ENCODE peak calls at places on chromosomes 6 and 20, in ten cellular contexts. Y, S, R, Z, Q, K, I, V, M and C are unnamed samples.

GRCh38 chr20:663315-664090 is 10.5 kb upstream of the SRXN1 start:
- DNase-seq in K (no peak), Q (no peak), R (peak; percentile 34), Z (peak; percentile 26), I (no peak), Y (no peak), S (no peak), V (no peak), M (no peak), C (no peak)

GRCh38 chr6:105844275-105844848 is 241.8 kb upstream of the PRDM1 start:
- DNase-seq in I (no peak), Q (no peak), V (no peak), Y (no peak), K (no peak), S (no peak), Z (no peak), M (no peak), R (no peak), C (no peak)

GRCh38 chr20:20630551-20630950 is 81.9 kb downstream of the RALGAPA2 start:
- DNase-seq in R (no peak), V (no peak), Z (no peak), I (no peak), K (no peak), Q (no peak), Y (no peak), M (no peak), S (no peak), C (no peak)

GRCh38 chr6:98039876-98040605 is 757.0 kb upstream of the MMS22L start:
- DNase-seq in Q (no peak), S (no peak), Y (no peak), K (no peak), R (no peak), M (peak; percentile 42), V (no peak), Z (peak; percentile 26), I (no peak), C (no peak)

GRCh38 chr6:38578075-38578474 is 61.7 kb downstream of the BTBD9 start:
- DNase-seq in S (no peak), M (no peak), R (no peak), I (no peak), Z (no peak), V (no peak), Y (no peak), Q (no peak), K (no peak), C (no peak)

GRCh38 chr6:29722773-29723665 is at the start of gene HLA-F:
- DNase-seq in S (peak; percentile 88), Q (peak; percentile 86), R (peak; percentile 48), V (peak; percentile 78), Y (peak; percentile 89), M (peak; percentile 43), I (peak; percentile 93), K (peak; percentile 49), Z (peak; percentile 49), C (peak; percentile 79)

GRCh38 chr6:4644962-4645361 is 131.2 kb upstream of the CDYL start:
- DNase-seq in Z (no peak), R (no peak), S (no peak), I (no peak), M (no peak), Y (no peak), V (no peak), Q (no peak), K (no peak), C (no peak)

GRCh38 chr6:107030151-107030550 is 2.2 kb downstream of the MTRES1 start:
- DNase-seq in K (no peak), Q (no peak), V (no peak), M (no peak), Z (no peak), R (no peak), I (no peak), S (no peak), Y (no peak), C (no peak)

GRCh38 chr6:54981276-54981609 is 134.7 kb downstream of the FAM83B start:
- DNase-seq in I (no peak), V (no peak), S (no peak), Z (no peak), R (no peak), Q (no peak), K (no peak), M (no peak), Y (no peak), C (no peak)

GRCh38 chr20:59526242-59527225 is 77.8 kb upstream of the PHACTR3 start:
- DNase-seq in Q (no peak), K (no peak), R (no peak), Z (no peak), I (no peak), Y (no peak), M (no peak), V (no peak), S (no peak), C (no peak)

GRCh38 chr6:25659633-25660368 is 7.8 kb downstream of the SCGN start:
- DNase-seq in K (no peak), Z (no peak), V (no peak), Y (no peak), Q (no peak), S (no peak), R (no peak), I (no peak), M (peak; percentile 38), C (no peak)

GRCh38 chr20:38252292-38253288 is 7.9 kb downstream of the KIAA1755 start:
- DNase-seq in K (no peak), Y (no peak), M (no peak), Q (no peak), I (peak; percentile 24), V (no peak), S (no peak), Z (peak; percentile 37), R (no peak), C (no peak)

GRCh38 chr20:12113468-12114371 is 196.0 kb downstream of the BTBD3 start:
- DNase-seq in I (peak; percentile 13), Z (peak; percentile 79), Y (peak; percentile 25), Q (no peak), S (no peak), K (no peak), M (no peak), V (no peak), R (no peak), C (no peak)

GRCh38 chr20:31831771-31832306 is 12.7 kb downstream of the MYLK2 start:
- DNase-seq in R (no peak), K (no peak), M (no peak), S (no peak), V (no peak), Y (no peak), Z (no peak), Q (no peak), I (no peak), C (no peak)

GRCh38 chr20:63552481-63553249 is 1.3 kb upstream of the FNDC11 start:
- DNase-seq in Y (no peak), Z (no peak), Q (no peak), S (peak; percentile 57), I (no peak), K (no peak), R (no peak), M (no peak), V (peak; percentile 46), C (peak; percentile 81)

GRCh38 chr6:168496139-168496840 is 55.3 kb downstream of the SMOC2 start:
- DNase-seq in R (no peak), M (no peak), V (no peak), Y (no peak), I (no peak), Q (no peak), K (no peak), Z (no peak), S (no peak), C (no peak)

GRCh38 chr6:158219229-158219628 is 51.1 kb downstream of the GTF2H5 start:
- DNase-seq in I (no peak), Z (peak; percentile 75), K (peak; percentile 92), S (no peak), M (no peak), Q (peak; percentile 92), Y (peak; percentile 58), V (no peak), R (no peak), C (no peak)

GRCh38 chr6:159929819-159930218 is 39.0 kb downstream of the MAS1 start:
- DNase-seq in K (no peak), R (no peak), Z (no peak), V (peak; percentile 61), I (no peak), Y (no peak), M (no peak), Q (no peak), S (no peak), C (no peak)

GRCh38 chr6:24994812-24995211 is 59.1 kb upstream of the RIPOR2 start:
- DNase-seq in Z (no peak), Q (no peak), Y (no peak), K (no peak), V (no peak), S (no peak), M (no peak), I (no peak), R (no peak), C (no peak)

GRCh38 chr20:38076548-38076947 is 43.0 kb downstream of the RPRD1B start:
- DNase-seq in K (no peak), Q (no peak), V (no peak), S (peak; percentile 70), Y (no peak), R (no peak), I (no peak), Z (no peak), M (no peak), C (no peak)

GRCh38 chr20:44396790-44397189 is 41.3 kb downstream of the HNF4A start:
- DNase-seq in Z (no peak), Q (no peak), Y (no peak), V (no peak), I (no peak), S (no peak), K (no peak), R (no peak), M (no peak), C (no peak)

GRCh38 chr20:38307371-38308046 is 3.6 kb downstream of the BPI start:
- DNase-seq in Y (no peak), M (no peak), Z (peak; percentile 79), V (no peak), I (no peak), Q (peak; percentile 67), S (no peak), K (peak; percentile 39), R (no peak), C (no peak)